ENCODE peak calls at places on chromosomes 12 and 14, in six cellular contexts. Q, B, S, A, K and V are unnamed samples.

GRCh38 chr12:16612647-16613046 is 6.7 kb upstream of the LMO3 start:
- DNase-seq in Q (no peak), B (no peak), S (no peak), A (no peak), K (no peak), V (no peak)

GRCh38 chr12:92619730-92620684 is 82.8 kb upstream of the PLEKHG7 start:
- DNase-seq in Q (no peak), B (no peak), S (no peak), A (no peak), K (no peak), V (no peak)

GRCh38 chr12:98893601-98894411 is 248.7 kb downstream of the APAF1 start:
- DNase-seq in Q (no peak), B (no peak), S (no peak), A (no peak), K (no peak), V (no peak)

GRCh38 chr12:124457287-124458219 is 109.9 kb downstream of the NCOR2 start:
- DNase-seq in Q (no peak), B (no peak), S (peak), A (peak), K (peak), V (no peak)

GRCh38 chr14:82642425-82642824 is 1108.8 kb upstream of the SEL1L start:
- DNase-seq in Q (no peak), B (no peak), S (no peak), A (no peak), K (no peak), V (peak)

GRCh38 chr14:61064210-61064609 is 83.2 kb downstream of the SLC38A6 start:
- DNase-seq in Q (no peak), B (no peak), S (no peak), A (no peak), K (no peak), V (no peak)

GRCh38 chr12:62268956-62269355 is 8.8 kb downstream of the USP15 start:
- DNase-seq in Q (no peak), B (no peak), S (no peak), A (no peak), K (no peak), V (no peak)

GRCh38 chr12:50617657-50618056 is 112.9 kb downstream of the DIP2B start:
- DNase-seq in Q (no peak), B (no peak), S (no peak), A (no peak), K (no peak), V (no peak)

GRCh38 chr14:91302391-91302790 is 57.9 kb upstream of the GPR68 start:
- DNase-seq in Q (no peak), B (no peak), S (no peak), A (no peak), K (no peak), V (no peak)

GRCh38 chr12:110766311-110767154 is 23.8 kb upstream of the PPP1CC start:
- DNase-seq in Q (no peak), B (no peak), S (no peak), A (no peak), K (peak), V (no peak)

GRCh38 chr12:4221157-4221556 is 52.4 kb upstream of the CCND2 start:
- DNase-seq in Q (no peak), B (no peak), S (no peak), A (no peak), K (no peak), V (no peak)

GRCh38 chr12:92695577-92695976 is 7.2 kb upstream of the PLEKHG7 start:
- DNase-seq in Q (no peak), B (no peak), S (no peak), A (no peak), K (no peak), V (no peak)

GRCh38 chr12:51480978-51481377 is 56.3 kb downstream of the SLC4A8 start:
- DNase-seq in Q (no peak), B (no peak), S (no peak), A (no peak), K (no peak), V (no peak)

GRCh38 chr14:23285530-23286019 is 357 bp downstream of the HOMEZ start:
- DNase-seq in Q (no peak), B (no peak), S (no peak), A (no peak), K (no peak), V (no peak)

GRCh38 chr12:15863984-15864383 is 18.2 kb upstream of the STRAP start:
- DNase-seq in Q (no peak), B (no peak), S (no peak), A (no peak), K (no peak), V (no peak)

GRCh38 chr12:101581190-101581589 is 13.6 kb upstream of the MYBPC1 start:
- DNase-seq in Q (no peak), B (no peak), S (no peak), A (no peak), K (no peak), V (no peak)

GRCh38 chr12:113683566-113683965 is 211.9 kb upstream of the LHX5 start:
- DNase-seq in Q (no peak), B (no peak), S (no peak), A (no peak), K (no peak), V (no peak)

GRCh38 chr12:113065126-113066007 is 8.8 kb downstream of the DTX1 start:
- DNase-seq in Q (no peak), B (no peak), S (no peak), A (no peak), K (no peak), V (no peak)

GRCh38 chr12:92899388-92900001 is 29.6 kb downstream of the EEA1 start:
- DNase-seq in Q (peak), B (peak), S (peak), A (peak), K (peak), V (peak)

GRCh38 chr12:124021025-124021406 is 48.0 kb downstream of the ZNF664 start:
- DNase-seq in Q (no peak), B (no peak), S (no peak), A (no peak), K (no peak), V (no peak)

GRCh38 chr12:125453751-125454150 is 388.5 kb downstream of the AACS start:
- DNase-seq in Q (no peak), B (no peak), S (no peak), A (no peak), K (no peak), V (no peak)

GRCh38 chr14:85601246-85601645 is 71.3 kb downstream of the FLRT2 start:
- DNase-seq in Q (no peak), B (no peak), S (no peak), A (no peak), K (no peak), V (no peak)

GRCh38 chr14:105326891-105327694 is 12.5 kb downstream of the PACS2 start:
- DNase-seq in Q (no peak), B (no peak), S (no peak), A (peak), K (peak), V (no peak)

GRCh38 chr12:95942106-95942531 is 295 bp downstream of the CCDC38 start:
- DNase-seq in Q (no peak), B (no peak), S (no peak), A (no peak), K (no peak), V (no peak)

GRCh38 chr14:91350813-91351507 is 66.7 kb downstream of the CCDC88C start:
- DNase-seq in Q (no peak), B (no peak), S (no peak), A (no peak), K (no peak), V (no peak)

GRCh38 chr12:108641446-108642268 is 8.0 kb upstream of the SELPLG start:
- DNase-seq in Q (no peak), B (no peak), S (no peak), A (peak), K (no peak), V (no peak)

GRCh38 chr12:131077931-131078391 is 124.3 kb downstream of the ADGRD1 start:
- DNase-seq in Q (no peak), B (no peak), S (no peak), A (peak), K (no peak), V (no peak)

GRCh38 chr12:40375076-40375475 is 150.3 kb downstream of the LRRK2 start:
- DNase-seq in Q (no peak), B (no peak), S (no peak), A (no peak), K (no peak), V (no peak)

GRCh38 chr14:103185051-103186027 is 62.1 kb downstream of the TNFAIP2 start:
- DNase-seq in Q (no peak), B (peak), S (no peak), A (peak), K (no peak), V (no peak)

GRCh38 chr12:25241171-25242020 is 9.3 kb downstream of the KRAS start:
- DNase-seq in Q (no peak), B (no peak), S (no peak), A (no peak), K (no peak), V (no peak)

GRCh38 chr12:94721173-94721572 is 70.8 kb upstream of the TMCC3 start:
- DNase-seq in Q (no peak), B (no peak), S (no peak), A (no peak), K (no peak), V (no peak)

GRCh38 chr12:116687888-116688287 is 50.0 kb downstream of the SPRING1 start:
- DNase-seq in Q (no peak), B (no peak), S (no peak), A (no peak), K (no peak), V (no peak)

GRCh38 chr12:22083167-22083566 is 37.1 kb downstream of the CMAS start:
- DNase-seq in Q (no peak), B (no peak), S (no peak), A (no peak), K (no peak), V (no peak)

GRCh38 chr12:83404521-83404920 is 717.8 kb downstream of the TMTC2 start:
- DNase-seq in Q (no peak), B (no peak), S (no peak), A (no peak), K (no peak), V (no peak)

GRCh38 chr14:59274991-59275391 is 86.5 kb downstream of the DAAM1 start:
- DNase-seq in Q (no peak), B (no peak), S (peak), A (no peak), K (no peak), V (no peak)

GRCh38 chr14:38731962-38732361 is 371.1 kb downstream of the SEC23A start:
- DNase-seq in Q (no peak), B (no peak), S (no peak), A (no peak), K (no peak), V (no peak)

GRCh38 chr14:59511916-59512530 is 27.7 kb downstream of the JKAMP start:
- DNase-seq in Q (no peak), B (no peak), S (no peak), A (no peak), K (no peak), V (no peak)

GRCh38 chr12:68939500-68939899 is 6.5 kb upstream of the CPM start:
- DNase-seq in Q (no peak), B (no peak), S (no peak), A (no peak), K (no peak), V (no peak)

GRCh38 chr14:32077081-32078029 is at the start of gene ARHGAP5:
- DNase-seq in Q (no peak), B (no peak), S (no peak), A (peak), K (peak), V (no peak)

DNA sequence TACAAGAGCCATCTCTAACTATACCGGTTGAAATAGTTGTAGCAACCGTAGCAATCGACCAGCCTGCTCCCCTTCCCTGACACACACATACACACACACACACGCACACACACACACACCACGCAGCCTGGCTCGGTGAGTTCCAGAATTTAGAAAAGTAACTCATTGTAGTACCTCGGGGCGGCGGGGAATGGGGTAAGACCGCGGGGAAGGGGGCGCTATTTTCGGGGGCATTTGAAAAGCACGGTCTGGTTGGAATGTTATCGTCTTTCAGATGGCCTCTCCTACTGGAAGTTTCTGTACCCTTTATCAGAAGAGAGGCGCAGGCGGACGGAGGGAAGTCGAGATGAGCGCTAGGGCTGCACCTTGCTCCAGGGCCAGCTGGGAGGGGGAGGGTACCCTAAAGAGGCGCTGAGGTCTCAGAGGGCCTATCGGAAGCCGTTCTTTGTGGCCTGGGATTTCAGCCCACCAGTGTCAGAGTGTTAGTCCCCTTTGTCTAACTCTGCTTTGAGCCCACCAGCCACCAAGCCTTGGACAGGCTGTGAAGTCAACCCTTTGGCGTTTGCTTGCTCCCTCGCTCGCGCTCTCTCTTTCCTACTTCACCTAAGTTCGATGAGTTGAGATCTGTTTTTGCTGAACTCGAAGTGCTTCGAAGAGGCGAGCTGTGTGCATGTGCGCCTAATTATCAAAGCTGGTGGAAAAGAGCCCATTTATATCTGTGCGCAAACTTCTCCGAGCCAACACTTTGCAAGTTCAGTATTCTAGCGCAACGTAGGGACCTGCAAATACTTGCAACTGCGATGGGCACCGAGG is 844 bp downstream of the COL2A1 start:
- DNase-seq in Q (no peak), B (no peak), S (no peak), A (no peak), K (no peak), V (no peak)
- TF ChIP-seq CTCF in Q (peak), B (no peak), S (no peak), A (no peak), K (no peak), V (no peak)

GRCh38 chr14:69996197-69996596 is 117.0 kb downstream of the SMOC1 start:
- DNase-seq in Q (peak), B (no peak), S (no peak), A (no peak), K (no peak), V (no peak)
- H3K4me3 ChIP-seq in Q (no peak), B (no peak), S (no peak), A (no peak), K (no peak), V (no peak)

GRCh38 chr12:129750426-129750825 is 153.4 kb downstream of the TMEM132D start:
- DNase-seq in Q (no peak), B (no peak), S (no peak), A (no peak), K (no peak), V (no peak)
- TF ChIP-seq CTCF in Q (no peak), B (no peak), S (no peak), A (no peak), K (no peak), V (no peak)

GRCh38 chr14:73712540-73713141 is 1.5 kb downstream of the PNMA1 start:
- DNase-seq in Q (no peak), B (no peak), S (no peak), A (peak), K (no peak), V (no peak)

GRCh38 chr14:73713804-73714655 is at the start of gene PNMA1:
- DNase-seq in Q (no peak), B (no peak), S (peak), A (peak), K (peak), V (no peak)

GRCh38 chr14:73712071-73712506 is 2.1 kb downstream of the PNMA1 start:
- DNase-seq in Q (no peak), B (no peak), S (no peak), A (no peak), K (no peak), V (peak)

GRCh38 chr14:73714656-73715081 is 485 bp upstream of the PNMA1 start:
- DNase-seq in Q (no peak), B (no peak), S (no peak), A (no peak), K (no peak), V (no peak)

GRCh38 chr14:73713206-73713803 is 879 bp downstream of the PNMA1 start:
- DNase-seq in Q (no peak), B (no peak), S (no peak), A (no peak), K (no peak), V (no peak)
- H3K4me3 ChIP-seq in Q (peak), B (peak), S (peak), A (peak), K (peak), V (peak)

GRCh38 chr12:2877047-2877958 is at the start of the genes FOXM1 and RHNO1:
- DNase-seq in Q (no peak), B (no peak), S (peak), A (peak), K (peak), V (peak)
- TF ChIP-seq CTCF in Q (no peak), B (no peak), S (peak), A (no peak), K (peak), V (peak)

GRCh38 chr12:104589215-104589614 is 132.5 kb downstream of the CHST11 start:
- DNase-seq in Q (no peak), B (no peak), S (no peak), A (no peak), K (no peak), V (no peak)

GRCh38 chr12:104583311-104583710 is 126.6 kb downstream of the CHST11 start:
- DNase-seq in Q (no peak), B (no peak), S (no peak), A (no peak), K (no peak), V (no peak)

GRCh38 chr12:104588048-104588942 is 131.5 kb downstream of the CHST11 start:
- DNase-seq in Q (peak), B (peak), S (no peak), A (no peak), K (no peak), V (no peak)

GRCh38 chr12:104585448-104586055 is 128.8 kb downstream of the CHST11 start:
- DNase-seq in Q (no peak), B (no peak), S (no peak), A (no peak), K (no peak), V (no peak)

DNA sequence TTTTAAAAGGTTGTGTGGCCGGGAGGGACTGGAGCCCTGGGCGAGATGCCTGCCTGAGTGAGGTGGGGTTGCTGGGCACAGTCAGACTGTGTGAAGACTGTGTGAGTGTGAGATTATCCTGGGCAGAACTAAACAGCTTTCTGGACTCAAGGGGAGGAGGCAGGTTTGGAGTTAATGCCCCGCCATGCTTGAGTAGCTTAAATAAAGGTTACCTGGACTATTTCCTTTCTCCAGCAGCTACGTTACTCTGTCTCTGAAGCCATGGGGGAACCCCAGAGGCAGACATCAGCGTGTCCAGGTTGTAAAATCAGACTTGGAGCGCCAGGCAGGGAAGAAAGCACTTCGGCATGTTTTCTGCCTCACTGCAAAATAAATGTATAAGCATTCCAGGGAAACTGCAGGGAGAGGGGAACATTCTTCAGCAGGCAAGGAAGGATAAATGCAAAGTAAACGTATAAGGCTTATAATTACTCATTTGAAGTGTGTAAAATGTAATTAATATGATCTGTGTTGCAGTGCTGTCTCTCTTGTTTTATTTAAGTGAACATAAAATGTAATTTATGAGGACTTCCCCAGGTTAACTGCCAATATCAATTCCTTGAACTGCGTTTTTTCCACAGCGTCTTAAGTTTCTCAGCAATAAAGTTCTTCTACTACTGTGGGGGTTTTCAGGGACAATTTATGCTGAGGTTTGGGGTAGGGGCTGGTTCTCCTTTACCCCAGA is 129.7 kb downstream of the CHST11 start:
- DNase-seq in Q (peak), B (no peak), S (no peak), A (no peak), K (no peak), V (no peak)
- H3K4me3 ChIP-seq in Q (no peak), B (no peak), S (no peak), A (no peak), K (no peak), V (no peak)

GRCh38 chr14:101719708-101720107 is 41.8 kb upstream of the PPP2R5C start:
- DNase-seq in Q (no peak), B (no peak), S (no peak), A (peak), K (no peak), V (no peak)
- TF ChIP-seq CTCF in Q (no peak), B (no peak), S (no peak), A (no peak), K (no peak), V (no peak)

GRCh38 chr14:97219356-97220017 is 422.3 kb downstream of the VRK1 start:
- DNase-seq in Q (no peak), B (no peak), S (no peak), A (no peak), K (no peak), V (no peak)
- H3K4me3 ChIP-seq in Q (peak), B (no peak), S (peak), A (peak), K (no peak), V (no peak)